ENCODE peak calls at places on chromosomes 3 and 15, in five cellular contexts. N is neuronal stem cell, L is IMR-90, Q is mesendoderm, S is H1. R is an unnamed sample. For H3K4me1, the result is how much of the 10 kb centered on the place peaks cover.

GRCh38 chr3:44568561-44568960 is 13.6 kb downstream of the ZKSCAN7 start:
- DNase-seq in N (no peak), L (peak), Q (no peak), S (no peak), R (no peak)

GRCh38 chr3:78926523-78926922 is 841.3 kb downstream of the ROBO1 start:
- DNase-seq in N (no peak), L (peak), Q (no peak), S (no peak), R (no peak)

GRCh38 chr15:60444289-60444912 is 34.5 kb downstream of the ICE2 start:
- DNase-seq in N (no peak), L (peak), Q (peak), S (no peak), R (no peak)

GRCh38 chr15:27827336-27827735 is 271.8 kb downstream of the OCA2 start:
- DNase-seq in N (no peak), L (peak), Q (no peak), S (no peak), R (no peak)

GRCh38 chr3:53350652-53351051 is 3.3 kb upstream of the DCP1A start:
- DNase-seq in N (no peak), L (peak), Q (peak), S (no peak), R (peak)

GRCh38 chr15:48929611-48930170 is 34.0 kb downstream of the SHC4 start:
- DNase-seq in N (no peak), L (peak), Q (no peak), S (no peak), R (no peak)

GRCh38 chr15:59169337-59169736 is 37.3 kb upstream of the LDHAL6B start:
- DNase-seq in N (no peak), L (peak), Q (peak), S (no peak), R (no peak)

GRCh38 chr3:184785856-184786255 is 26.1 kb upstream of the VPS8 start:
- DNase-seq in N (no peak), L (no peak), Q (no peak), S (no peak), R (no peak)

GRCh38 chr15:86300371-86301106 is 220.9 kb downstream of the AGBL1 start:
- DNase-seq in N (no peak), L (no peak), Q (no peak), S (no peak), R (no peak)

GRCh38 chr3:8554725-8555621 is 53.4 kb downstream of the LMCD1 start:
- DNase-seq in N (peak), L (peak), Q (peak), S (peak), R (peak)

GRCh38 chr3:48399387-48400172 is 27.6 kb downstream of the FBXW12 start:
- DNase-seq in N (no peak), L (no peak), Q (no peak), S (no peak), R (peak)

GRCh38 chr3:194577985-194578905 is 55.0 kb downstream of the TMEM44 start:
- DNase-seq in N (no peak), L (peak), Q (peak), S (no peak), R (no peak)

GRCh38 chr15:83164409-83165404 is 42.9 kb downstream of the HDGFL3 start:
- DNase-seq in N (no peak), L (peak), Q (no peak), S (no peak), R (no peak)

GRCh38 chr15:101148166-101148880 is 103.5 kb downstream of the CHSY1 start:
- DNase-seq in N (no peak), L (no peak), Q (no peak), S (no peak), R (no peak)

GRCh38 chr15:60528530-60528929 is 49.6 kb upstream of the ICE2 start:
- DNase-seq in N (no peak), L (peak), Q (no peak), S (no peak), R (no peak)

GRCh38 chr3:37237252-37237651 is 62.9 kb upstream of the LRRFIP2 start:
- DNase-seq in N (no peak), L (peak), Q (no peak), S (no peak), R (no peak)

GRCh38 chr3:139520028-139520737 is 19.4 kb downstream of the RBP1 start:
- DNase-seq in N (no peak), L (peak), Q (peak), S (no peak), R (peak)

GRCh38 chr15:62554164-62554563 is 389.1 kb upstream of the C2CD4B start:
- DNase-seq in N (no peak), L (no peak), Q (no peak), S (no peak), R (no peak)

GRCh38 chr3:172367205-172368105 is 80.8 kb downstream of the GHSR start:
- DNase-seq in N (no peak), L (peak), Q (no peak), S (no peak), R (no peak)

GRCh38 chr15:40844543-40844981 is 714 bp downstream of the SPINT1 start:
- DNase-seq in N (no peak), L (no peak), Q (peak), S (no peak), R (no peak)

GRCh38 chr3:126435456-126436315 is 40.0 kb downstream of the ZXDC start:
- DNase-seq in N (no peak), L (no peak), Q (no peak), S (no peak), R (no peak)

GRCh38 chr15:92405942-92406341 is 12.3 kb downstream of the ST8SIA2 start:
- DNase-seq in N (no peak), L (no peak), Q (no peak), S (no peak), R (no peak)
- H3K23ac ChIP-seq in N (no peak), L (no peak), Q (no peak), S (no peak), R (no peak)

GRCh38 chr15:70701891-70702568 is 61.3 kb downstream of the UACA start:
- DNase-seq in N (no peak), L (peak), Q (peak), S (no peak), R (no peak)
- H3K4me1 ChIP-seq in N (under half), L (under half), Q (under half), S (under half), R (under half)

GRCh38 chr3:46110701-46111493 is 83.6 kb upstream of the XCR1 start:
- DNase-seq in N (no peak), L (peak), Q (no peak), S (no peak), R (no peak)

GRCh38 chr3:46109635-46110005 is 82.3 kb upstream of the XCR1 start:
- DNase-seq in N (no peak), L (no peak), Q (no peak), S (no peak), R (no peak)

GRCh38 chr3:46104706-46105105 is 77.4 kb upstream of the XCR1 start:
- DNase-seq in N (no peak), L (no peak), Q (no peak), S (no peak), R (no peak)

GRCh38 chr3:46105313-46105919 is 78.1 kb upstream of the XCR1 start:
- DNase-seq in N (no peak), L (no peak), Q (no peak), S (no peak), R (no peak)

DNA sequence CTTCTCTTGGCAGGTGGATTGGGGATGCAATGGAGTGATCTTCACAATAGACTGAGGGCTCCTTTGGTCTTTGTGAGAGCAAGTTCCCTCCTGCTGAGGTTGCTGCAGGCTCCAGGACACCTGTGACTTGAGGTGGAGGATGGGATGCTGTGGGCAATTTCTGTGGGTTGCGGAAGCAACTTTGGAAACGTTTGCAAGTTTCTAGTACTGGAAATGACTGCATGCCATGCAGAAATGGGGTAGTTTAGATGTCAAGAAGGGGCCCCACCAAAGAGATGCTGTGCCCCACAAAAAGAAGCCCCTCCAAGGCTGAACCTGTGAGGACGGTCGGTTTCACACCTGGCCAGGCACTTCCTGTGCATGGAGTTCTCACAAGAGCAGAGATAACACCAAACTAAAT is 80.4 kb upstream of the XCR1 start:
- DNase-seq in N (no peak), L (no peak), Q (no peak), S (no peak), R (no peak)
- H3K23ac ChIP-seq in N (no peak), L (no peak), Q (no peak), S (no peak), R (no peak)

DNA sequence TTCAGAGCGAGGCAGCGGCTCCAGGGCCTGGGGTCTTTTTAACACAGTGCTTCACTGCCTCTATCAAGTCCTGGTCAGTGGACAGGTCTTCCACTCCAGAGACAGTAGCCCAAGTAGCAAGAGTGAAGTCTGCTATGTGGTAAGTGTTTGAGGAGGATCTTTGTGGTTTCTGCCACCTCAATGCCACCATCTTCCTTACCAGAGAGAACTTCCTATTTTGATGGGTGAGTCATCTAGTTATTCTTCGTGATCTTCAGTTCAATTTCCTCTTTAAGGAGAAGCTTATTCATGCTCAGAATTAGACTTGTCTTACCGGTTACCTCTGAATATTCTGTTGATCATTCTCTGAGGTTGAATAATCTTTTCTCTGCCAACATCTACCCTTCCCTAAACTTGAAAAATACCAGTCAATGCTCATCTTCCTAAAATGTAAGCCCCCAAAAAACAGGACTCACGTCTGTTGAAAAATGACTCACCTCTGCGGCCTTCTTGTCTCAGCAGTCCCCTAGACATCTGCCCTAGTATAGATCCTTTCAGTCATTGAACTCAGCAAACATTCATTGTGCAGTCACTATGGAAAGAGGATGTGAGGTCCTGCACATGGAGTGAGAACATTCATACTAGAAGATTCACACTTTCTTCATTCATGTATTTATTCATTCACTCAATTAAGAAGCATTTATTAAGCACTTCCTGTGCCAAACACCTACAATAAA is 32.2 kb upstream of the BCL6 start:
- DNase-seq in N (no peak), L (peak), Q (no peak), S (no peak), R (no peak)
- H3K4me1 ChIP-seq in N (under half), L (under half), Q (under half), S (under half), R (under half)

GRCh38 chr15:96343529-96344072 is 13.1 kb downstream of the NR2F2 start:
- DNase-seq in N (no peak), L (no peak), Q (no peak), S (no peak), R (peak)
- H3K23ac ChIP-seq in N (peak), L (peak), Q (no peak), S (no peak), R (no peak)

GRCh38 chr3:195908439-195909293 is at the start of gene TNK2:
- DNase-seq in N (no peak), L (no peak), Q (no peak), S (no peak), R (peak)
- H3K4me1 ChIP-seq in N (under half), L (under half), Q (under half), S (under half), R (under half)

GRCh38 chr3:176523114-176523513 is 674.2 kb downstream of the TBL1XR1 start:
- DNase-seq in N (no peak), L (no peak), Q (peak), S (no peak), R (no peak)
- H3K23ac ChIP-seq in N (no peak), L (no peak), Q (no peak), S (no peak), R (no peak)

DNA sequence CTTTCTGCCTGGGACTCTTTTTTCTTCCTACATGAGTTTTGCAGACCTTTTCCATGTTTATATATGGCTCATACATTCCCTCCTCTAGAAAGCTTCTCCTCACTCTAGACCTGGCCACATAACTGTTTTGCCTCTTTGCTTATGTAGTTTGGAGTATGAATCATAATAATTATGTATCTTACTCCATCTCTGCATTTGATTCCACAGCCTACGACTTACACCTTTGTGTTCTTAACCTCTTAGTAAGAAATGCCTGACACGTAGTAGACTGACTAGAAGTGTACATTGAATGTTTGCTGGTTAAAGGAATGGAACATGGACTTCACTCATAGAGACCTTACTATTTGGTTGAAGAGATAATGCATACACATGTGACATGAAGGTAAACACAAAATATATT is 56.4 kb downstream of the MBNL1 start:
- DNase-seq in N (no peak), L (no peak), Q (no peak), S (no peak), R (no peak)
- H3K4me1 ChIP-seq in N (under half), L (under half), Q (under half), S (under half), R (under half)